ENCODE peak calls at places on chromosome 18, in ten cellular contexts. B, M, J, K, L, U, R, Z, C and Q are unnamed samples.

GRCh38 chr18:53004798-53005197 is 664.8 kb downstream of the DCC start:
- DNase-seq in B (no peak), M (no peak), J (no peak), K (no peak), L (no peak), U (no peak), R (no peak), Z (no peak), C (no peak), Q (no peak)

GRCh38 chr18:59464521-59464920 is 105.5 kb upstream of the LMAN1 start:
- DNase-seq in B (no peak), M (no peak), J (no peak), K (no peak), L (no peak), U (no peak), R (no peak), Z (no peak), C (no peak), Q (no peak)

GRCh38 chr18:23300211-23300887 is 152.7 kb upstream of the RIOK3 start:
- DNase-seq in B (peak), M (no peak), J (peak), K (no peak), L (no peak), U (no peak), R (no peak), Z (no peak), C (no peak), Q (no peak)

GRCh38 chr18:47997338-47997780 is 66.9 kb upstream of the SMAD2 start:
- DNase-seq in B (peak), M (no peak), J (no peak), K (peak), L (peak), U (peak), R (no peak), Z (no peak), C (no peak), Q (no peak)

GRCh38 chr18:62524443-62525200 is 1.8 kb downstream of the ZCCHC2 start:
- DNase-seq in B (peak), M (peak), J (peak), K (peak), L (peak), U (peak), R (no peak), Z (peak), C (peak), Q (no peak)

GRCh38 chr18:34121157-34121807 is 103.4 kb downstream of the NOL4 start:
- DNase-seq in B (peak), M (no peak), J (peak), K (peak), L (no peak), U (no peak), R (peak), Z (no peak), C (no peak), Q (no peak)

GRCh38 chr18:49597556-49597955 is 35.7 kb downstream of the LIPG start:
- DNase-seq in B (no peak), M (no peak), J (peak), K (peak), L (no peak), U (no peak), R (no peak), Z (no peak), C (no peak), Q (no peak)

GRCh38 chr18:43364535-43364934 is 87.2 kb upstream of the SYT4 start:
- DNase-seq in B (no peak), M (no peak), J (no peak), K (no peak), L (no peak), U (no peak), R (no peak), Z (no peak), C (no peak), Q (no peak)

GRCh38 chr18:76620326-76620813 is 125.3 kb upstream of the ZNF516 start:
- DNase-seq in B (peak), M (no peak), J (peak), K (peak), L (peak), U (peak), R (no peak), Z (peak), C (peak), Q (no peak)